ENCODE peak calls at places on chromosomes 11 and 22, in four cellular contexts. One of them, this sample, is unnamed. For H3K4me1, the result is how much of the 10 kb centered on the place peaks cover.

GRCh38 chr11:65858354-65859133 is 564 bp upstream of the CFL1 start:
- DNase-seq in HepG2: no peak
- DNase-seq in GM12878: no peak
- DNase-seq in H1: no peak
- DNase-seq in this sample: no peak

GRCh38 chr11:45400594-45400993 is 114.5 kb upstream of the SYT13 start:
- DNase-seq in H1: no peak
- DNase-seq in HepG2: no peak
- DNase-seq in GM12878: no peak
- DNase-seq in this sample: no peak

GRCh38 chr11:114040706-114041211 is 18.8 kb upstream of the ZBTB16 start:
- DNase-seq in HepG2: peak
- DNase-seq in GM12878: no peak
- DNase-seq in H1: no peak
- DNase-seq in this sample: no peak

GRCh38 chr11:77813256-77813655 is 7.3 kb downstream of the RSF1 start:
- DNase-seq in GM12878: no peak
- DNase-seq in H1: no peak
- DNase-seq in HepG2: no peak
- DNase-seq in this sample: no peak

GRCh38 chr11:92123540-92123939 is 101.1 kb upstream of the FAT3 start:
- DNase-seq in HepG2: no peak
- DNase-seq in H1: no peak
- DNase-seq in GM12878: no peak
- DNase-seq in this sample: no peak

GRCh38 chr11:62880231-62880802 is 379 bp upstream of the SLC3A2 start:
- DNase-seq in GM12878: no peak
- DNase-seq in HepG2: no peak
- DNase-seq in H1: no peak
- DNase-seq in this sample: no peak

GRCh38 chr11:134468081-134468668 is 56.1 kb upstream of the B3GAT1 start:
- DNase-seq in HepG2: no peak
- DNase-seq in GM12878: no peak
- DNase-seq in H1: no peak
- DNase-seq in this sample: no peak

GRCh38 chr22:35491908-35492380 is 48.7 kb upstream of the RASD2 start:
- DNase-seq in HepG2: no peak
- DNase-seq in GM12878: no peak
- DNase-seq in H1: no peak
- DNase-seq in this sample: no peak

GRCh38 chr22:43925433-43926348 is 2.1 kb downstream of the PNPLA3 start:
- DNase-seq in H1: no peak
- DNase-seq in GM12878: no peak
- DNase-seq in HepG2: peak
- DNase-seq in this sample: no peak

GRCh38 chr11:27120211-27120610 is 79.6 kb downstream of the BBOX1 start:
- DNase-seq in GM12878: no peak
- DNase-seq in H1: no peak
- DNase-seq in HepG2: no peak
- DNase-seq in this sample: no peak

GRCh38 chr11:69479591-69480271 is 1.7 kb upstream of the LINC01488 start:
- DNase-seq in H1: no peak
- DNase-seq in HepG2: no peak
- DNase-seq in GM12878: no peak
- DNase-seq in this sample: no peak

GRCh38 chr11:92707173-92707619 is 262.3 kb upstream of the MTNR1B start:
- DNase-seq in HepG2: no peak
- DNase-seq in H1: no peak
- DNase-seq in GM12878: no peak
- DNase-seq in this sample: no peak

GRCh38 chr11:62842171-62842717 is 2.9 kb upstream of the WDR74 start:
- DNase-seq in GM12878: no peak
- DNase-seq in H1: no peak
- DNase-seq in HepG2: no peak
- DNase-seq in this sample: no peak

GRCh38 chr22:39426380-39427043 is 26.9 kb downstream of the TAB1 start:
- DNase-seq in H1: no peak
- DNase-seq in HepG2: no peak
- DNase-seq in GM12878: no peak
- DNase-seq in this sample: no peak

GRCh38 chr11:114121138-114121537 is 61.6 kb downstream of the ZBTB16 start:
- DNase-seq in H1: no peak
- DNase-seq in HepG2: no peak
- DNase-seq in GM12878: no peak
- DNase-seq in this sample: no peak

GRCh38 chr11:114366331-114367243 is 33.7 kb downstream of the C11orf71 start:
- DNase-seq in HepG2: no peak
- DNase-seq in H1: no peak
- DNase-seq in GM12878: no peak
- DNase-seq in this sample: no peak

DNA sequence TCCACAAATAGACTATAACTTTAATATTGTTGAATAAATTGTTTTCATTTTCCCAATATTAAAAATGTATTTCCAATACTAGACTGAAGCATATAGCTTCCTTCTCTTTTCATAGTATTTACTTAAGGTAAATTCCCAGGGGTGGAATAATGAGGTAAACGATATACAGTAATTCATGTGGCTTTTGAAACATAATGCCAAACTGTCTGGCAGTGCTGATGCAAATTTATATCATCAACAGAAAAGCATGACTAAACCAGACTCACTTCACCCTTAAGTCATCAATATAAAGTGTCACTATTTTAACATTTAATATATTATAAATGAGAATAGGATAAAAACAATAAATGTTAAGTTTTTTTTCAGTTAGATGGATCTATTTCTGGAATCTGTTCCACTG is 13.6 kb downstream of the C2CD3 start:
- DNase-seq in H1: no peak
- DNase-seq in HepG2: no peak
- DNase-seq in GM12878: no peak
- DNase-seq in this sample: no peak
- TF ChIP-seq SUZ12 in H1: no peak
- TF ChIP-seq SUZ12 in HepG2: no peak
- TF ChIP-seq SUZ12 in GM12878: no peak
- TF ChIP-seq SUZ12 in this sample: no peak

DNA sequence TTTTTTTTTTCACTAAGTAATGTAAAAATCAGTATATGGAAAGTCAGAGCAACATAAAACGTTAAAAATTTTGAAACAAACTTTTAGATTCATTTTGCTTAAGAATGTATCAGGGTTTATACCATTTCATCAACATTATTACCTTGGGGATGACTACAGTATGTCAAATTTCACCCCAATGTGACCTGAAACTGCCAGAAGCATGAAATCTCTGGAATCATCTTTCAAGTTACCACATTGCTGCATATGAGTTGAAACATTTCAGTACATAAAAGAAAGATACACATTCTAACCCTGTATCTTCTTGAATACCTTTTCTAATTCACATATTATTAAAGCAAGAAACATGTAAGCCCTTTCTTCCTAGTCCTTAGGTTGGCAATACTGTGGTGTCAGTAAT is 32.8 kb downstream of the MAML2 start:
- DNase-seq in H1: no peak
- DNase-seq in GM12878: no peak
- DNase-seq in HepG2: no peak
- DNase-seq in this sample: no peak
- H3K4me1 ChIP-seq in H1: under half
- H3K4me1 ChIP-seq in GM12878: under half
- H3K4me1 ChIP-seq in HepG2: half or more
- H3K4me1 ChIP-seq in this sample: under half

GRCh38 chr11:13955971-13956421 is 6.5 kb upstream of the SPON1 start:
- DNase-seq in GM12878: no peak
- DNase-seq in HepG2: peak
- DNase-seq in H1: no peak
- DNase-seq in this sample: peak
- TF ChIP-seq YY1 in GM12878: peak
- TF ChIP-seq YY1 in HepG2: no peak
- TF ChIP-seq YY1 in H1: no peak
- TF ChIP-seq YY1 in this sample: no peak

GRCh38 chr22:28025333-28025732 is 106.3 kb upstream of the PITPNB start:
- DNase-seq in HepG2: no peak
- DNase-seq in H1: no peak
- DNase-seq in GM12878: no peak
- DNase-seq in this sample: no peak
- TF ChIP-seq SUZ12 in HepG2: no peak
- TF ChIP-seq SUZ12 in H1: no peak
- TF ChIP-seq SUZ12 in GM12878: no peak
- TF ChIP-seq SUZ12 in this sample: no peak

DNA sequence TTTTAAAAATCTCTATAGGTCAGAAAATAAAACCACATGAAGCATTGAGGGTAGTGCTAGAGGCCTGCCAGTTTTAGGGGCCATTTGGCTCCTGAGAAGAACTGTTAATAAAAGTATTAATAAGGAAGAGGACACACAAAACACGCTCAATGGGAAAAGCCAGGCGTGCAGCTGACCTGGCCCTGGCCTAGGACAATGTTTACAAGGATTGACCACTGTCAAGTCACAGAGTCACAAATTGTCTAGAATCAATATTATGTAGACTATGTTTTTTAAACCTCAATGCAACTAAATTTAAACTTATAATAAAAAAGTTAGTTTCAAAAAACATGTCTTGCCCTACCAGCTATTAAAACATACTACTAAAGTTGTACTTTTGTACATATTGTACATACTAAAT is 89.4 kb downstream of the YAP1 start:
- DNase-seq in H1: no peak
- DNase-seq in HepG2: no peak
- DNase-seq in GM12878: no peak
- DNase-seq in this sample: no peak
- H3K4me1 ChIP-seq in H1: under half
- H3K4me1 ChIP-seq in HepG2: half or more
- H3K4me1 ChIP-seq in GM12878: under half
- H3K4me1 ChIP-seq in this sample: under half

GRCh38 chr11:2933376-2934056 is 4.3 kb upstream of the PHLDA2 start:
- DNase-seq in H1: peak
- DNase-seq in HepG2: no peak
- DNase-seq in GM12878: peak
- DNase-seq in this sample: no peak
- TF ChIP-seq YY1 in H1: no peak
- TF ChIP-seq YY1 in HepG2: no peak
- TF ChIP-seq YY1 in GM12878: no peak
- TF ChIP-seq YY1 in this sample: no peak

GRCh38 chr11:116691779-116692178 is 81.0 kb downstream of the BUD13 start:
- DNase-seq in GM12878: no peak
- DNase-seq in H1: no peak
- DNase-seq in HepG2: peak
- DNase-seq in this sample: no peak
- TF ChIP-seq SUZ12 in GM12878: no peak
- TF ChIP-seq SUZ12 in H1: no peak
- TF ChIP-seq SUZ12 in HepG2: no peak
- TF ChIP-seq SUZ12 in this sample: no peak

GRCh38 chr22:28808716-28809355 is 8.5 kb upstream of the XBP1 start:
- DNase-seq in H1: no peak
- DNase-seq in HepG2: peak
- DNase-seq in GM12878: no peak
- DNase-seq in this sample: no peak
- H3K4me1 ChIP-seq in H1: under half
- H3K4me1 ChIP-seq in HepG2: half or more
- H3K4me1 ChIP-seq in GM12878: under half
- H3K4me1 ChIP-seq in this sample: under half

GRCh38 chr11:122234257-122234656 is 118.2 kb upstream of the BLID start:
- DNase-seq in GM12878: no peak
- DNase-seq in HepG2: no peak
- DNase-seq in H1: no peak
- DNase-seq in this sample: no peak
- TF ChIP-seq YY1 in GM12878: no peak
- TF ChIP-seq YY1 in HepG2: no peak
- TF ChIP-seq YY1 in H1: no peak
- TF ChIP-seq YY1 in this sample: no peak

GRCh38 chr11:125449586-125449985 is 46.5 kb downstream of the FEZ1 start:
- DNase-seq in H1: no peak
- DNase-seq in HepG2: no peak
- DNase-seq in GM12878: no peak
- DNase-seq in this sample: no peak

GRCh38 chr11:125452125-125452470 is 44.0 kb downstream of the FEZ1 start:
- DNase-seq in HepG2: no peak
- DNase-seq in H1: no peak
- DNase-seq in GM12878: no peak
- DNase-seq in this sample: no peak

GRCh38 chr11:125448136-125448535 is 47.9 kb downstream of the FEZ1 start:
- DNase-seq in HepG2: no peak
- DNase-seq in H1: no peak
- DNase-seq in GM12878: no peak
- DNase-seq in this sample: no peak

GRCh38 chr11:125454047-125454446 is 42.0 kb downstream of the FEZ1 start:
- DNase-seq in HepG2: no peak
- DNase-seq in GM12878: no peak
- DNase-seq in H1: no peak
- DNase-seq in this sample: no peak

DNA sequence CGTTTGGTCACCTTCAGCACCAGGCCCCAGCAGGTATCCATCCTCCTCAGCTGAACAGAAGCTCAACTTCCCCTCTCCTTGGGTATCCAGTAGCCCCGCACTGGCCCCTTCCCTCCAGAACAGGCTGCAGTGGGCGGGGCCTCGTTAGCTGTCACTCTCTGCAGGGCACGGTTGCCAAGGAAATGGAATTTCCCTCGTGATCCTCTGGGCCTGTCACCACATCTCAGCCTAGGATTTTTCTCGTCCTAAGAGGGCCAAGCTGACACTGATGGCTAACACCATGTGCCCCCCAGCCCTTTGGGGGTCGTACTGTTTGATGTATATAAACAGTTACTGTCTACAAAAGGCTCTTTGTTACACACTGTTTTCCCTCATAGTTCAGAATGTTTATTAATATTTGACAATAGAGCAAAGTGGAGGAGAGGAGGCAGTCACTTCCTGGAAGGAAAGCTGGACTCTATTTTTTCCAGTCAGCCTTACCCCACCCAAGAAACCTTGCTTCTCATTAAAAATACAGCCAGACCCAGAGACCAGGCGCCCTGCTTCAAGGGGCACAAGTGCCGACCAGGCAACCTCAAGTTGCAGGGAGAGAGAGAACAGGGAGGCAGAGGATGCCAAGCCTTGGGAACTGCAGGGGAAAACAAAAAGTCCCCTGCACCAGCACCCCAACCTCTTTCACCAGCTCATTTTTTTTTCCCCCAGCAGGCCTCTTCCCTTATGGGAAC is 44.5 kb downstream of the FEZ1 start:
- DNase-seq in HepG2: no peak
- DNase-seq in GM12878: no peak
- DNase-seq in H1: no peak
- DNase-seq in this sample: peak
- TF ChIP-seq SUZ12 in HepG2: no peak
- TF ChIP-seq SUZ12 in GM12878: no peak
- TF ChIP-seq SUZ12 in H1: no peak
- TF ChIP-seq SUZ12 in this sample: no peak

This sample was measured in NT2/D1.